ENCODE peak calls at places on chromosome 18, in nine cellular contexts. A, T, U, E, X, O, Q, V and W are unnamed samples.

GRCh38 chr18:24231773-24232735 is 93.2 kb downstream of the CABYR start:
- DNase-seq in A (no peak), T (no peak), U (no peak), E (no peak), X (no peak), O (no peak), Q (no peak), V (no peak), W (no peak)

GRCh38 chr18:34637094-34637801 is 72.8 kb upstream of the DTNA start:
- DNase-seq in A (no peak), T (no peak), U (no peak), E (no peak), X (no peak), O (no peak), Q (no peak), V (no peak), W (no peak)

GRCh38 chr18:52844323-52844722 is 504.3 kb downstream of the DCC start:
- DNase-seq in A (no peak), T (no peak), U (no peak), E (no peak), X (no peak), O (no peak), Q (no peak), V (no peak), W (no peak)

GRCh38 chr18:57218281-57218680 is 71.4 kb downstream of the BOD1L2 start:
- DNase-seq in A (no peak), T (no peak), U (no peak), E (no peak), X (no peak), O (no peak), Q (peak), V (no peak), W (no peak)

GRCh38 chr18:45916302-45916701 is 50.8 kb downstream of the EPG5 start:
- DNase-seq in A (no peak), T (no peak), U (no peak), E (no peak), X (no peak), O (no peak), Q (no peak), V (no peak), W (no peak)

GRCh38 chr18:37987901-37988300 is 422.3 kb upstream of the CELF4 start:
- DNase-seq in A (no peak), T (no peak), U (no peak), E (no peak), X (no peak), O (no peak), Q (no peak), V (no peak), W (no peak)

GRCh38 chr18:48167901-48168300 is 237.4 kb upstream of the SMAD2 start:
- DNase-seq in A (no peak), T (no peak), U (no peak), E (no peak), X (no peak), O (no peak), Q (no peak), V (no peak), W (no peak)

GRCh38 chr18:50009772-50010171 is 185.2 kb downstream of the MYO5B start:
- DNase-seq in A (peak), T (peak), U (peak), E (peak), X (no peak), O (peak), Q (peak), V (peak), W (peak)

GRCh38 chr18:31656754-31657153 is 27.6 kb downstream of the B4GALT6 start:
- DNase-seq in A (no peak), T (no peak), U (no peak), E (no peak), X (no peak), O (no peak), Q (no peak), V (no peak), W (no peak)

GRCh38 chr18:35525795-35526475 is 28.2 kb upstream of the INO80C start:
- DNase-seq in A (no peak), T (no peak), U (peak), E (no peak), X (no peak), O (no peak), Q (no peak), V (no peak), W (no peak)

GRCh38 chr18:13657974-13658373 is 68.4 kb downstream of the FAM210A start:
- DNase-seq in A (no peak), T (no peak), U (no peak), E (no peak), X (no peak), O (no peak), Q (no peak), V (no peak), W (no peak)

GRCh38 chr18:21241224-21242131 is 554 bp upstream of the GREB1L start:
- DNase-seq in A (no peak), T (no peak), U (no peak), E (no peak), X (no peak), O (no peak), Q (peak), V (no peak), W (no peak)

GRCh38 chr18:48153641-48154481 is 223.4 kb upstream of the SMAD2 start:
- DNase-seq in A (no peak), T (no peak), U (peak), E (no peak), X (no peak), O (no peak), Q (no peak), V (peak), W (no peak)

GRCh38 chr18:955379-956066 is 50.9 kb downstream of the ADCYAP1 start:
- DNase-seq in A (no peak), T (no peak), U (no peak), E (no peak), X (no peak), O (no peak), Q (no peak), V (no peak), W (no peak)